ENCODE peak calls at places on chromosomes 16 and 17, in nine cellular contexts. V is SK-N-SH, I is fibroblast of pulmonary artery, Z is PC-9, X is astrocyte of the spinal cord, A is heart left ventricle, B is HFFc6, R is GM20000, Y is fibroblast of mammary gland. T is an unnamed sample.

GRCh38 chr16:35510701-35511100 is 2051.3 kb downstream of the TP53TG3F start:
- DNase-seq in R (no peak), V (no peak), B (no peak), A (no peak), X (no peak), Y (no peak), I (no peak), Z (no peak), T (no peak)

GRCh38 chr16:12538667-12539081 is 265.0 kb downstream of the CPPED1 start:
- DNase-seq in B (no peak), A (no peak), V (peak), I (no peak), X (no peak), Y (no peak), Z (no peak), R (no peak), T (no peak)

GRCh38 chr16:16073884-16074781 is 124.7 kb downstream of the ABCC1 start:
- DNase-seq in B (peak), X (peak), Y (peak), A (no peak), R (no peak), Z (peak), V (no peak), I (peak), T (no peak)

GRCh38 chr16:64589836-64590235 is 532.0 kb downstream of the CDH11 start:
- DNase-seq in X (peak), I (peak), R (no peak), A (no peak), Z (no peak), Y (peak), B (peak), V (no peak), T (no peak)

GRCh38 chr17:48804936-48805411 is 12.1 kb downstream of the TTLL6 start:
- DNase-seq in Y (peak), X (peak), V (peak), A (peak), R (peak), Z (no peak), I (peak), B (no peak), T (peak)

GRCh38 chr16:84844049-84844350 is 24.2 kb downstream of the CRISPLD2 start:
- DNase-seq in B (no peak), A (no peak), I (no peak), Z (no peak), V (peak), R (no peak), Y (no peak), X (no peak), T (no peak)

GRCh38 chr16:24198807-24199533 is 57.2 kb upstream of the CACNG3 start:
- DNase-seq in R (no peak), Y (no peak), V (peak), B (no peak), A (no peak), X (no peak), Z (no peak), I (no peak), T (no peak)

GRCh38 chr17:21355586-21355985 is 20.6 kb upstream of the KCNJ12 start:
- DNase-seq in Z (no peak), R (no peak), Y (no peak), V (no peak), I (no peak), B (no peak), X (no peak), A (no peak), T (no peak)

GRCh38 chr16:12468552-12468951 is 335.1 kb downstream of the CPPED1 start:
- DNase-seq in B (no peak), I (no peak), X (no peak), Z (no peak), Y (no peak), V (no peak), A (no peak), R (no peak), T (no peak)

GRCh38 chr16:73016488-73016830 is 31.5 kb downstream of the ZFHX3 start:
- DNase-seq in B (no peak), A (no peak), X (no peak), V (no peak), R (peak), Z (peak), Y (no peak), I (no peak), T (peak)

GRCh38 chr17:17855976-17856375 is 19.2 kb upstream of the SREBF1 start:
- DNase-seq in Z (no peak), V (peak), B (no peak), Y (no peak), A (no peak), I (no peak), X (no peak), R (no peak), T (no peak)

GRCh38 chr16:50272111-50272571 is 5.8 kb downstream of the ADCY7 start:
- DNase-seq in R (no peak), Z (peak), B (no peak), A (no peak), Y (no peak), V (no peak), I (no peak), X (no peak), T (no peak)

GRCh38 chr17:50642722-50643656 is 8.3 kb downstream of the ABCC3 start:
- DNase-seq in X (no peak), V (no peak), R (no peak), A (no peak), I (no peak), B (no peak), Y (no peak), Z (peak), T (no peak)

GRCh38 chr16:86511317-86512161 is 1.2 kb downstream of the FOXF1 start:
- DNase-seq in Y (no peak), R (no peak), B (no peak), Z (no peak), V (no peak), A (no peak), I (no peak), X (no peak), T (no peak)

GRCh38 chr16:81521141-81521626 is 76.6 kb downstream of the CMIP start:
- DNase-seq in B (no peak), Z (no peak), A (no peak), I (no peak), X (no peak), Y (no peak), V (peak), R (peak), T (no peak)

GRCh38 chr17:2796164-2797140 is at the start of gene RAP1GAP2:
- DNase-seq in A (peak), B (no peak), V (no peak), I (no peak), Y (no peak), X (no peak), Z (no peak), R (no peak), T (no peak)

GRCh38 chr17:31136319-31136718 is 41.5 kb downstream of the NF1 start:
- DNase-seq in I (no peak), V (no peak), B (no peak), R (no peak), Y (peak), A (no peak), Z (no peak), X (no peak), T (no peak)

GRCh38 chr17:57357392-57357784 is 101.1 kb downstream of the MSI2 start:
- DNase-seq in B (no peak), Z (peak), I (no peak), X (peak), Y (no peak), V (no peak), R (no peak), A (peak), T (no peak)

GRCh38 chr16:65546353-65546791 is 424.5 kb upstream of the CDH11 start:
- DNase-seq in I (peak), X (peak), V (peak), A (no peak), R (no peak), Y (peak), Z (no peak), B (peak), T (peak)

GRCh38 chr16:85991425-85991824 is 92.5 kb downstream of the IRF8 start:
- DNase-seq in A (no peak), Z (no peak), Y (no peak), V (no peak), X (no peak), B (no peak), R (no peak), I (no peak), T (no peak)

GRCh38 chr16:18788828-18789514 is 1.2 kb downstream of the RPS15A start:
- DNase-seq in V (no peak), Y (peak), B (no peak), I (no peak), X (no peak), Z (no peak), A (no peak), R (no peak), T (peak)

GRCh38 chr16:18789850-18790706 is at the start of gene RPS15A:
- DNase-seq in B (peak), R (peak), X (peak), Y (peak), V (peak), A (peak), I (peak), Z (peak), T (peak)

GRCh38 chr16:18796377-18796776 is 5.0 kb downstream of the ARL6IP1 start:
- DNase-seq in I (no peak), R (no peak), Z (no peak), Y (no peak), V (no peak), X (no peak), B (no peak), A (no peak), T (peak)

GRCh38 chr16:18789515-18789849 is 652 bp downstream of the RPS15A start:
- DNase-seq in V (no peak), I (no peak), Y (no peak), B (no peak), A (no peak), Z (no peak), X (no peak), R (no peak), T (peak)

GRCh38 chr16:18792836-18793433 is 2.8 kb upstream of the RPS15A start:
- DNase-seq in R (no peak), V (no peak), I (peak), A (no peak), B (no peak), X (no peak), Z (no peak), Y (peak), T (peak)
- TF ChIP-seq CTCF in R (no peak), V (no peak), I (no peak), A (no peak), B (no peak), X (no peak), Z (no peak), Y (no peak), T (no peak)

DNA sequence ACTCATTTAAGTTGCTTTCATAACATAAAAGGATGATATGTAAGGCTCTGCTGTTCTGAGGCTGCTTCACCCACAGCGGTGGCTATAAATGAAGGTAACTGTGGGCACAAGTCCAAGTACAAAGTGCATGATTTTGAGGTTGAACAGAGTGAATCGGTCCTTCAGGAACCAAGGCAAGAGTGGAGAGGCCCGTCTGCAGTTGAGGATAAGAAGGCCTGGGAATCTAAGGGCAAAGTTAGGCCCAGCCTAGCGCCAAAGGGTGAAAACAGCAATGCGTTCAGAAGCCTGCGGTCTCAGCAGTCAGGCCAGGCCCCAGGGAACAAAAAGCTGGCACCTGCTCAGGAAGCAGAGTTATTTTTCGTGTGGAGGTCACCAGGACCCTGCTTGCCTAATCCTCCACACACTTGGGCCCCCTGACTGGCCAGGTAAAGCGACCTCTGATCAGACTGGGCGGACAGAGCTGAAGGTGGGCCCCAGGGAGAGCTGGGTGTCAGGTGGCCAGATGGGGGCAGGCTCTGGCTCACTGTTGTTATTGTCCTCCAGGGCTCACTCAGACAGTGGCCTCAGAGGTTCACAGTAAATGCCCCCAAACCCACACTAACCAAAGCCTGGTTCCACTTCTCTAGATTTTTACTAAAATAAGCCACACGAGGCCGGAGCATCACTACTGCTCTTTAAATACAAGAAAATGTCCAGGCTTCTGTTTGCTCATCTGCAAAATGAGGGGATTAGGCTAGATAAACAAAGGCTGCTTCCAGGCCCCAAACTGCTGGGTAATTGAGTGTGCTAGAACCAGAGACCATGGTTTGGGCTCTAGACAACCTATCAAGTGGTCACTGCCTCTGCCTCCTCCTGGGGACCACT is 46.4 kb downstream of the TEX2 start:
- DNase-seq in I (peak), A (peak), X (peak), Z (no peak), Y (peak), B (peak), V (peak), R (peak), T (peak)
- TF ChIP-seq CTCF in I (peak), A (no peak), X (no peak), Z (no peak), Y (no peak), B (peak), V (peak), R (peak), T (peak)

GRCh38 chr17:69250641-69251040 is 22.0 kb upstream of the ABCA10 start:
- DNase-seq in A (no peak), Y (no peak), V (no peak), R (no peak), X (peak), Z (no peak), I (peak), B (peak), T (no peak)

GRCh38 chr17:69240201-69240600 is 11.6 kb upstream of the ABCA10 start:
- DNase-seq in X (no peak), Y (no peak), I (no peak), V (no peak), R (no peak), B (no peak), A (no peak), Z (no peak), T (no peak)

GRCh38 chr17:69246726-69247375 is 18.2 kb upstream of the ABCA10 start:
- DNase-seq in V (peak), B (peak), X (peak), Z (no peak), I (peak), Y (peak), A (no peak), R (peak), T (peak)

GRCh38 chr17:69246202-69246601 is 17.6 kb upstream of the ABCA10 start:
- DNase-seq in R (no peak), Y (no peak), Z (no peak), V (no peak), I (no peak), X (no peak), B (no peak), A (no peak), T (no peak)

DNA sequence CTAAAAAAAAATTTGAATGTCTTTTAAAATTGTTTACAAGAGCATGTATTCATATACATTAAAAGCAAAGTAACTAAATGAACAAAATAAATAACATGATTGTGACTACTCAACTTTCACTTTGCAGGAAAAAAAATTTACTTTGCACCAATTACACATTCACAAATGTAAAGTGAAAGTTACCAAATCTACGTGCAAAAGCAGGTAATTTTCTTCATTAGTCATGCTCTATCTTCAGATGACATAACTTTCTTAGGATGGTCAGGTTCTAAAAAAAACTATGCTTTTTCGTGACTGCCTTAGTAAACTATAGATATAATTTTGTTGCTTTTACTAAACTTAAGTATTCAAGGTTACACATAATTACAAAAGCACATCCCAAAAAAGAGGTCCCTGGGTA is 17.0 kb upstream of the ABCA10 start:
- DNase-seq in X (no peak), I (no peak), A (no peak), R (peak), Z (no peak), V (no peak), Y (no peak), B (no peak), T (no peak)
- TF ChIP-seq CTCF in X (no peak), I (no peak), A (no peak), R (no peak), Z (no peak), V (no peak), Y (no peak), B (no peak), T (no peak)

GRCh38 chr16:22977294-22977697 is 163.3 kb downstream of the HS3ST2 start:
- DNase-seq in B (peak), A (no peak), V (no peak), R (no peak), X (no peak), Z (no peak), I (no peak), Y (peak), T (peak)
- TF ChIP-seq CTCF in B (peak), A (peak), V (peak), R (no peak), X (no peak), Z (peak), I (peak), Y (peak), T (no peak)

GRCh38 chr17:35892091-35892637 is 12.0 kb upstream of the CCL5 start:
- DNase-seq in B (no peak), I (peak), X (no peak), Z (no peak), R (peak), Y (peak), V (no peak), A (no peak), T (no peak)
- TF ChIP-seq CTCF in B (no peak), I (no peak), X (no peak), Z (no peak), R (no peak), Y (no peak), V (no peak), A (no peak), T (no peak)

GRCh38 chr17:44071772-44072171 is 1.2 kb downstream of the G6PC3 start:
- DNase-seq in B (no peak), I (peak), X (no peak), Y (no peak), Z (peak), V (no peak), R (no peak), A (no peak), T (peak)

GRCh38 chr17:44071198-44071520 is 624 bp downstream of the G6PC3 start:
- DNase-seq in Z (peak), Y (peak), I (no peak), A (no peak), X (no peak), B (no peak), V (no peak), R (no peak), T (no peak)

GRCh38 chr17:44067547-44067945 is 1.1 kb upstream of the LSM12 start:
- DNase-seq in Z (no peak), V (no peak), B (no peak), Y (no peak), A (no peak), I (no peak), X (no peak), R (no peak), T (no peak)

GRCh38 chr17:44069974-44070454 is 521 bp upstream of the G6PC3 start:
- DNase-seq in X (no peak), B (peak), Y (peak), V (no peak), Z (peak), I (peak), A (no peak), R (no peak), T (no peak)

DNA sequence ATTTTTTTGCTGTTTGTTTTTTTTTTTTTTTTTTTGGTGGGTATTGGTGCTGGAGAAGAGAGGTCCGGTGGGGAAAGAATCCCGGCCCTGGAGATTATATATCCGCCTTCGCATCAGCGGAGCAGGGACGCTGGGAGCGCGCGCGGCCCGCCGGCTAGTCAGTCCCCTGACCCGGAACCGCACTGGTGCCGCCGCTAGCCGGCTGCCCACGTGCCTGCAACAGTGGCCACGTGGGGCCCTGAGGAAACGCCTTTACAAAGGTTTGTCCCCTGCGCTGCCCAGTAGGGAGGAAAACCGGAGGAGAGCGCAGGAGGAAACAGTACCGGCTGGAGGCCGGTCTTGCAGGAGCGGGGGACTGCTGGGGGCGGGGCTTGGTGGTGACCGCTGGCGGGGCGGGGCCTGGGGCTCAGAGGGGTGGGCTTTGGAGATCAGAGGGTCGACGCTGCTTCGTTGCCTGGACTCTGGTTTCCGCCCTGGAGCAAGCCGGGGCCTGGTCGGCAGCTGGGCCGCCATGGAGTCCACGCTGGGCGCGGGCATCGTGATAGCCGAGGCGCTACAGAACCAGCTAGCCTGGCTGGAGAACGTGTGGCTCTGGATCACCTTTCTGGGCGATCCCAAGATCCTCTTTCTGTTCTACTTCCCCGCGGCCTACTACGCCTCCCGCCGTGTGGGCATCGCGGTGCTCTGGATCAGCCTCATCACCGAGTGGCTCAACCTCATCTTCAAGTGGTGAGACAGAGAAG is at the start of gene G6PC3:
- DNase-seq in R (peak), X (peak), Y (peak), I (peak), A (peak), B (peak), Z (peak), V (peak), T (peak)
- TF ChIP-seq CTCF in R (no peak), X (no peak), Y (no peak), I (no peak), A (no peak), B (peak), Z (no peak), V (no peak), T (no peak)

DNA sequence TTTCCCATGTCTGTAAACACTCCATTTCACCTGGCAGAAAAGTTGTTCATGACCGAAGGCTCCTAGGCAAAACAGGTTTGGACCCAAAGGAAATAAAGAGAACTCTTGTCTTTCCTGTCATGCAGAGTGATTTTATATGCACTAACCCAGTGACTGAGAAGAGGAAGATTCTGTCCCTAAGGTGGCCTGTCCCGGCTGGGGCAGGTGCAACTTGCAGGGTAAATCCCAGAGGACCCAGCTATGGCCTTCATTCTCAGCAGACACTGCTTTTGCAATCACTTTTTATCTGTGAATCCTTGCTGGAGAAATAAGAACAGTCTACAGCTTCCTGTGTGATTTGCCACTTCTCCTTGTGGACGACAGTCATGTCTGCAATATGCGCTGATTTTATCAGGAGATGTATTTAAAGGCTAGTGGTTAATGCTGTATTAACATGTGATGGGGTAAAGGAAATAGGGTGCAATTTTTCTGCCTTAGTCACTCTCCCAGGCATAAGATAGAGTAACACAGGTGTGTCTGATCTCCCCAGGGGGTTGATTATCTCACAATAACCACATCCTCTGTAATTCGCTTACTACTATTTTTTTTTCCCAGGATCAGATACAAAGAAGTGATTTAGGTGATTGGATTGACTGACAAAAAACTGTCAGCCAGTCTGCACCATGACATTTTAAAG is 696.8 kb upstream of the SOX9 start:
- DNase-seq in Z (peak), Y (no peak), I (no peak), A (no peak), B (peak), V (no peak), R (no peak), X (peak), T (no peak)
- TF ChIP-seq CTCF in Z (peak), Y (no peak), I (no peak), A (no peak), B (peak), V (peak), R (no peak), X (no peak), T (no peak)

GRCh38 chr17:38579934-38580333 is 25.8 kb downstream of the SRCIN1 start:
- DNase-seq in A (no peak), I (peak), B (no peak), Z (no peak), X (no peak), Y (peak), R (no peak), V (peak), T (no peak)
- TF ChIP-seq CTCF in A (no peak), I (peak), B (peak), Z (no peak), X (peak), Y (peak), R (peak), V (peak), T (no peak)

T was measured in endothelial cell of umbilical vein.